ENCODE peak calls at places on chromosomes 7 and 10, in five cellular contexts. X is progenitor cell of endocrine pancreas, H is thoracic aorta, V is Calu3, Z is fibroblast of mammary gland. B is an unnamed sample.

GRCh38 chr10:77405771-77406241 is 231.8 kb downstream of the KCNMA1 start:
- DNase-seq in X (no peak), H (peak), V (peak), Z (peak), B (peak)

GRCh38 chr7:94657771-94658693 is 2.1 kb upstream of the SGCE start:
- DNase-seq in X (peak), H (peak), V (peak), Z (peak), B (peak)

GRCh38 chr10:99661370-99661749 is 2.1 kb downstream of the ENTPD7 start:
- DNase-seq in X (no peak), H (no peak), V (no peak), Z (peak), B (no peak)

GRCh38 chr10:110209926-110210662 is 2.7 kb downstream of the MXI1 start:
- DNase-seq in X (peak), H (no peak), V (no peak), Z (peak), B (peak)

GRCh38 chr7:153022796-153023592 is 263.4 kb downstream of the ACTR3B start:
- DNase-seq in X (no peak), H (no peak), V (no peak), Z (no peak), B (no peak)

GRCh38 chr10:133123050-133123745 is 35.5 kb downstream of the ADGRA1 start:
- DNase-seq in X (no peak), H (no peak), V (no peak), Z (no peak), B (no peak)

GRCh38 chr10:96671207-96671890 is 49.0 kb downstream of the PIK3AP1 start:
- DNase-seq in X (no peak), H (no peak), V (no peak), Z (no peak), B (no peak)

GRCh38 chr7:80288175-80289122 is 153.8 kb downstream of the GNAI1 start:
- DNase-seq in X (no peak), H (no peak), V (no peak), Z (peak), B (peak)

GRCh38 chr10:60388709-60389241 is 900 bp downstream of the ANK3 start:
- DNase-seq in X (no peak), H (no peak), V (no peak), Z (no peak), B (no peak)

GRCh38 chr7:31251441-31251840 is 89.1 kb downstream of the NEUROD6 start:
- DNase-seq in X (no peak), H (no peak), V (no peak), Z (no peak), B (no peak)

GRCh38 chr10:14386202-14386593 is 55.5 kb upstream of the FRMD4A start:
- DNase-seq in X (no peak), H (no peak), V (peak), Z (peak), B (no peak)

GRCh38 chr10:100120550-100120949 is 38.9 kb upstream of the CPN1 start:
- DNase-seq in X (no peak), H (no peak), V (no peak), Z (no peak), B (no peak)

GRCh38 chr10:77746313-77746712 is 108.7 kb upstream of the KCNMA1 start:
- DNase-seq in X (no peak), H (no peak), V (no peak), Z (peak), B (no peak)

GRCh38 chr7:158563051-158563450 is 24.6 kb downstream of the PTPRN2 start:
- DNase-seq in X (no peak), H (no peak), V (no peak), Z (no peak), B (no peak)

GRCh38 chr7:158420591-158421340 is 166.9 kb downstream of the PTPRN2 start:
- DNase-seq in X (no peak), H (no peak), V (no peak), Z (no peak), B (no peak)

GRCh38 chr10:97065128-97065527 is 120.6 kb downstream of the SLIT1 start:
- DNase-seq in X (no peak), H (no peak), V (peak), Z (no peak), B (no peak)

GRCh38 chr7:84264341-84264740 is 69.8 kb upstream of the SEMA3A start:
- DNase-seq in X (no peak), H (no peak), V (no peak), Z (peak), B (no peak)

GRCh38 chr10:98528166-98528784 is 81.5 kb upstream of the HPS1 start:
- DNase-seq in X (no peak), H (no peak), V (no peak), Z (peak), B (peak)

GRCh38 chr7:85829817-85830432 is 643.1 kb upstream of the SEMA3D start:
- DNase-seq in X (no peak), H (no peak), V (no peak), Z (peak), B (no peak)

GRCh38 chr10:76175533-76176165 is 744.2 kb downstream of the LRMDA start:
- DNase-seq in X (no peak), H (no peak), V (no peak), Z (no peak), B (no peak)

GRCh38 chr7:44283381-44284211 is 41.8 kb downstream of the CAMK2B start:
- DNase-seq in X (no peak), H (no peak), V (no peak), Z (no peak), B (no peak)

GRCh38 chr10:77297370-77297692 is 340.3 kb downstream of the KCNMA1 start:
- DNase-seq in X (no peak), H (no peak), V (no peak), Z (peak), B (no peak)

GRCh38 chr10:132279873-132280645 is 27.7 kb downstream of the STK32C start:
- DNase-seq in X (no peak), H (no peak), V (no peak), Z (no peak), B (no peak)

GRCh38 chr10:114874827-114875541 is 53.4 kb downstream of the FHIP2A start:
- DNase-seq in X (no peak), H (no peak), V (no peak), Z (peak), B (peak)

GRCh38 chr7:68936501-68936900 is 661.8 kb upstream of the AUTS2 start:
- DNase-seq in X (no peak), H (no peak), V (no peak), Z (no peak), B (no peak)

GRCh38 chr10:98435178-98435577 is 11.6 kb downstream of the HPS1 start:
- DNase-seq in X (no peak), H (no peak), V (no peak), Z (no peak), B (no peak)

DNA sequence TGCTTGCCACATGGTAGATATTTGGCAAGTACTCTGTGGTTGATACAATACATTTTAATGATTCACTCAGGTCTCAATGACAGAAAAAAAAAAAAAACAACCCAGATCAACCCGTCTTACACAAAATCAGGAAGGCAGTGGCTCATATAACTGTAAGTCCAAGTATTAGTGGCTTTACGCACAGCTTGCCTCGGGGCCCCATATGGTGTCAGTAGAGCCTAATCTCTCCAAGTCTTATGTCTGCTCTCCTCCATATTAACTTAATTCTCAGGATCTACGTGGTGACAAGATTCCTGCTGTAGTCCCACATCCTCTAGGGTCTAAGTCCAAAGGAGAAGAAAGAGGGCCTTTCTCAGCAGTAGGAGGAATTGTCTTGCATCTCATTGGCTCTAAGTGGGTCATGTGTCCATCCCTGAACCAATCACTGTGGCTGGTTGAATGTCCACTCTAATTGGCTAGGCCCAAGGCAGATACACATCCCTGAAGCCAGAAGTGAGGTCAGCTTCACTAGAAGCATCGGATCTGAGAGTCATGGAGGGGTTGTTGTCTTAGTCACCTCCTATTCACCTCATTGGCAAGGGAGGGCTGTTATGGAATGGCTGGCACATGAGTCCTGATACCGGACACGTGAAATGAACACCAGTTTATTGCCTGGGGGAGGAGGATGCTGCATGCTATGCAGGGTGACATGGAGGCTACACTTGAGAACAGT is 20.4 kb upstream of the PLPP4 start:
- DNase-seq in X (no peak), H (no peak), V (no peak), Z (no peak), B (no peak)
- TF ChIP-seq CTCF in X (no peak), H (no peak), V (no peak), Z (no peak), B (no peak)

DNA sequence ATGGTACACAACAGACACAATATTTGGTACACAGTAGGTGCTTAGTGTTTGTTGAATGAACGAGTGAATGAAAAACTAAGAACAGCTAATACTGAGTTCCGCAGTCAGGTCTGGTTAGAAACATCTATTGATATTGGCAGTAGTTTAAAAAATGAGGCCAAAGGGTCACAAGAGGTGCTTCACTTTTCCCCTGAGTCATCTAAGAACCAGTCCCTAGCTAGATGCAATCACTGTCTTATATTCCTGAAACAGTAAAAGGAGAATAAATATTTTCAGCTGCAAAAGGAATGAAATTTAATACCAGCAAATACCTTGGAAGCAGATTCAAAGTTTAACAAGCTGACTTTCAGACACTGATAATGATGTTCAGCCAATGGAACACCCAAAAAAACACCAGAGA is 54.5 kb downstream of the SCRN1 start:
- DNase-seq in X (no peak), H (no peak), V (no peak), Z (peak), B (no peak)
- TF ChIP-seq CTCF in X (no peak), H (no peak), V (no peak), Z (no peak), B (no peak)

GRCh38 chr10:7090529-7090928 is 320.3 kb downstream of the SFMBT2 start:
- DNase-seq in X (no peak), H (no peak), V (no peak), Z (peak), B (no peak)

GRCh38 chr10:7082967-7083366 is 327.9 kb downstream of the SFMBT2 start:
- DNase-seq in X (no peak), H (no peak), V (no peak), Z (no peak), B (no peak)

GRCh38 chr10:7084255-7085005 is 326.4 kb downstream of the SFMBT2 start:
- DNase-seq in X (no peak), H (no peak), V (no peak), Z (no peak), B (no peak)

GRCh38 chr10:7085147-7085912 is 325.5 kb downstream of the SFMBT2 start:
- DNase-seq in X (no peak), H (no peak), V (no peak), Z (peak), B (no peak)

DNA sequence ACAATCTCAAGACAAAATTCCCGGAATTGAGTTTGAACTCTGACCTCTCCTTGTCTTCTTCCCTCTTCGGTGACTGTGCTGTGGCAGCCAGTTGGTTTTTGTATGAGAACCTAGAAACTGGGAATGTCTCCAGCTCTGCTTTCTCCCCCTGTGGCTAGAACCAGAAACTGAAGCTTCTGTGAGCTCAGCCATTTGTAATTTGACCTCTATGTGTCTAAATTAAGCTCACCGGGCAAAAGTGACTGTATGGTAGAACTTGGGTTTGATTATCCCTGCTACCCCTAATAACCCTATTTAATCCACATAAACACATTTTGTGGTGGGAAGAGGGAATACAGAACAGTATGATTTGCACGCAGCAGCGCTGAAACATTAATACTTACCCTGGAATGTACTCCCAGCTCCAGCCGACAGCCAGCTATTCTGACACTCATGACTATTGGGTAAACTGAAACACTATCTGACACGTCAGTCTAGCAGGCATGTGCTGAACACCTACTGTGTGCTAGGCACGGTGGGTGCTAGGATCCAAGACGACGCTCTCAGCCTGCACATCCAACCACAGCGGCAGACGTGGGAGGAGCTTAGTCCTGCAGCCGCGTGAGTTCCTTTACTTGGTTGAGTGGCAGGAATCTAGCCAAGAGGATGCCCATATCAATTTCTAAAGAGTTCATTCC is 324.8 kb downstream of the SFMBT2 start:
- DNase-seq in X (no peak), H (no peak), V (no peak), Z (peak), B (peak)
- TF ChIP-seq CTCF in X (peak), H (no peak), V (no peak), Z (peak), B (no peak)

GRCh38 chr7:55965805-55966421 is 1.5 kb downstream of the NIPSNAP2 start:
- DNase-seq in X (no peak), H (no peak), V (no peak), Z (peak), B (no peak)

GRCh38 chr7:55961994-55962393 is 2.4 kb upstream of the NIPSNAP2 start:
- DNase-seq in X (no peak), H (no peak), V (no peak), Z (no peak), B (no peak)

GRCh38 chr7:55963584-55964168 is 709 bp upstream of the NIPSNAP2 start:
- DNase-seq in X (no peak), H (no peak), V (no peak), Z (no peak), B (no peak)

GRCh38 chr7:55964802-55965470 is 551 bp downstream of the NIPSNAP2 start:
- DNase-seq in X (peak), H (peak), V (peak), Z (peak), B (peak)

DNA sequence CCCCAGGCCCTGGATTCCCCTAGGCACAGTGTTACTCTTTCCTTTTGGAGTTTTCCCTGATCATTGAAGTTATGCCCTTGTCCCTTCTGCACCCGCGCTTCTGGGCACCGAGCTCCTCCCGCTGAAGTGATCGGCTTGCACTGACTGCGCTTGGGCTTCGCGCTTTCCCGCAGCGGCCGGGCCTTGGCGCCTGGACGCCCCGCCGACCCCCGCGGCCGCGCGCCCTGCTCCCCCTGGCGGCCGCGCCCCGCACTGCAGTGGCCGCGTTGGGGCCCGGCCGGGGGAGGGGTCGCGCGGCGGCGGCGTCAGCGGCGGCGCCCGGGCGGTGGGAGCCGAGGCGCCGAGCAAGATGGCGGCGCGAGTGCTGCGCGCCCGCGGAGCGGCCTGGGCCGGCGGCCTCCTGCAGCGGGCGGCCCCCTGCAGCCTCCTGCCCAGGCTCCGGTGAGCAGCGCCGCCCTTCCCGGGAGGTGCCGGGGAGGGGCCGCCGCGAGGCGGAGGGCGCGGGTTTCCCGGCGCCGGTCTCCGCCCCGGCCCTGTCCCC is at the start of gene NIPSNAP2:
- DNase-seq in X (peak), H (no peak), V (peak), Z (peak), B (peak)
- TF ChIP-seq CTCF in X (peak), H (no peak), V (peak), Z (no peak), B (peak)

DNA sequence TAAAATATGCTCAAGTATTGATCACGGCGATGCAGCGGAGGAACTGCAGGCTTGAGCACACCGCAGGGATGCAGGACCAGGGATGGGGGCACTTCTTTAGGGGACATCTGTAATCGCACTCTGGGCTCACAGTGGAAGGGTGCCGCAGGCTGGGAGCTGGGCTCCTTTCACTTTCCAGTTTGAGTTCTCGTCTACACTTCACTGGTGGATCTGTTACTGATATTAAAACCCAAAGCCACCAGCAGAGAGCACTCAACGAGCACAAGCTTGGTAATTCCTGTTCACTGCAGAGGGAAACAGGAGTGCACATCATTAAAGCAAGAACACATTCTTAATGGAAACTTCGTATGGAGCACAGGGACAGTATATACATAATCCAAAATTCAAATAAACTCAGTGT is 91.3 kb downstream of the PARD3 start:
- DNase-seq in X (no peak), H (no peak), V (peak), Z (peak), B (peak)
- TF ChIP-seq CTCF in X (peak), H (peak), V (peak), Z (peak), B (no peak)

GRCh38 chr10:80567292-80567691 is 29.6 kb downstream of the SH2D4B start:
- DNase-seq in X (no peak), H (no peak), V (no peak), Z (no peak), B (no peak)
- TF ChIP-seq CTCF in X (no peak), H (no peak), V (no peak), Z (no peak), B (no peak)

B was measured in endothelial cell.